ENCODE peak calls at places on chromosomes 12 and 14, in four cellular contexts. T, O, L and S are unnamed samples.

GRCh38 chr12:65182012-65182739 is 12.8 kb downstream of the LEMD3 start:
- DNase-seq in L (no peak), T (no peak), O (no peak), S (no peak)

GRCh38 chr14:31837056-31837455 is 240.0 kb upstream of the ARHGAP5 start:
- DNase-seq in O (no peak), L (no peak), T (no peak), S (no peak)

GRCh38 chr14:97978336-97978735 is 1181.2 kb downstream of the VRK1 start:
- DNase-seq in O (peak), T (peak), L (peak), S (peak)

GRCh38 chr12:105706321-105706972 is 376.0 kb downstream of the C12orf75 start:
- DNase-seq in O (peak), L (peak), T (no peak), S (peak)

GRCh38 chr12:77578471-77579262 is 252.0 kb upstream of the NAV3 start:
- DNase-seq in L (no peak), T (no peak), O (no peak), S (no peak)

GRCh38 chr12:111777345-111778045 is 10.8 kb downstream of the ALDH2 start:
- DNase-seq in T (no peak), L (peak), O (peak), S (peak)

GRCh38 chr14:31090872-31091764 is 64.9 kb upstream of the STRN3 start:
- DNase-seq in L (no peak), T (no peak), O (no peak), S (no peak)

GRCh38 chr14:45177081-45177480 is 41.4 kb downstream of the FANCM start:
- DNase-seq in L (no peak), T (no peak), O (no peak), S (no peak)

GRCh38 chr12:100279612-100280244 is 12.8 kb downstream of the SCYL2 start:
- DNase-seq in O (no peak), T (no peak), L (no peak), S (no peak)

GRCh38 chr14:100529561-100530031 is 57.6 kb downstream of the BEGAIN start:
- DNase-seq in O (no peak), L (no peak), T (peak), S (no peak)

GRCh38 chr12:76820888-76821482 is 57.1 kb downstream of the ZDHHC17 start:
- DNase-seq in L (no peak), T (no peak), O (no peak), S (no peak)

GRCh38 chr14:95832012-95832411 is 44.6 kb upstream of the TUNAR start:
- DNase-seq in T (no peak), O (no peak), L (no peak), S (no peak)

GRCh38 chr12:48023386-48023785 is 19.1 kb upstream of the COL2A1 start:
- DNase-seq in L (peak), T (no peak), O (no peak), S (peak)

GRCh38 chr14:24425704-24426103 is 3.8 kb downstream of the CBLN3 start:
- DNase-seq in T (no peak), L (no peak), O (no peak), S (no peak)

GRCh38 chr12:53985900-53986685 is 1.1 kb downstream of the HOXC10 start:
- DNase-seq in O (no peak), L (no peak), T (no peak), S (peak)

GRCh38 chr12:22625671-22626251 is 790 bp downstream of the ETNK1 start:
- DNase-seq in T (no peak), O (peak), L (no peak), S (no peak)

GRCh38 chr14:100540926-100541620 is 46.1 kb downstream of the BEGAIN start:
- DNase-seq in O (no peak), L (peak), T (no peak), S (peak)

GRCh38 chr14:89407856-89408255 is 9.2 kb downstream of the FOXN3 start:
- DNase-seq in O (no peak), L (no peak), T (no peak), S (no peak)

GRCh38 chr12:102376251-102376747 is 104.1 kb downstream of the IGF1 start:
- DNase-seq in O (no peak), L (no peak), T (no peak), S (no peak)

GRCh38 chr14:20469890-20470858 is 968 bp downstream of the PNP start:
- DNase-seq in L (no peak), T (peak), O (no peak), S (no peak)

GRCh38 chr14:56821177-56821576 is 10.9 kb upstream of the OTX2 start:
- DNase-seq in T (no peak), L (no peak), O (no peak), S (no peak)

GRCh38 chr12:93229494-93230310 is 148.0 kb upstream of the NUDT4 start:
- DNase-seq in O (no peak), L (no peak), T (no peak), S (no peak)

GRCh38 chr14:105201928-105202513 is 20.9 kb upstream of the NUDT14 start:
- DNase-seq in O (no peak), T (no peak), L (peak), S (no peak)

GRCh38 chr14:105248368-105249174 is at the start of gene BTBD6:
- DNase-seq in O (peak), L (peak), T (peak), S (peak)

GRCh38 chr12:90729741-90730140 is 225.2 kb downstream of the CCER1 start:
- DNase-seq in T (no peak), L (no peak), O (no peak), S (no peak)

GRCh38 chr14:100784523-100785337 is 41.2 kb upstream of the MEG3 start:
- DNase-seq in T (no peak), O (no peak), L (no peak), S (no peak)

GRCh38 chr12:85874064-85874463 is at the start of gene NTS:
- DNase-seq in T (no peak), O (no peak), L (no peak), S (no peak)

GRCh38 chr12:122961551-122962329 is 4.5 kb downstream of the ABCB9 start:
- DNase-seq in T (no peak), L (no peak), O (no peak), S (peak)

GRCh38 chr12:88650715-88651114 is 70.4 kb upstream of the KITLG start:
- DNase-seq in T (no peak), L (no peak), O (no peak), S (no peak)

GRCh38 chr14:90454041-90455000 is 57.5 kb downstream of the CALM1 start:
- DNase-seq in L (peak), O (peak), T (no peak), S (peak)

GRCh38 chr12:91931110-91931509 is 214.5 kb downstream of the BTG1 start:
- DNase-seq in O (no peak), L (no peak), T (no peak), S (no peak)

GRCh38 chr14:81776531-81776930 is 242.9 kb upstream of the SEL1L start:
- DNase-seq in L (no peak), T (no peak), O (no peak), S (no peak)

GRCh38 chr14:65849558-65849957 is 437.0 kb downstream of the FUT8 start:
- DNase-seq in L (no peak), T (no peak), O (no peak), S (no peak)

GRCh38 chr14:100790785-100791667 is 34.9 kb upstream of the MEG3 start:
- DNase-seq in O (no peak), L (no peak), T (no peak), S (peak)

GRCh38 chr12:6074979-6075585 is 49.4 kb downstream of the VWF start:
- DNase-seq in L (peak), T (peak), O (no peak), S (no peak)